ENCODE peak calls at places on chromosomes 7 and 10, in eight cellular contexts. P is NCI-H774; L is neuronal stem cell; G is frontal cortex; R is right lobe of liver; N is GM23248; W is GM23338; B is stimulated activated CD4-positive, alpha-beta T cell treated with anti-CD3 and anti-CD28 coated beads, Interleukin-4, amount 100 ng/mL, for 48 hours. J is an unnamed sample.

GRCh38 chr7:144063710-144064109 is 5.9 kb upstream of the OR2A25 start:
- DNase-seq in P (no peak), L (no peak), G (no peak), R (no peak), N (no peak), W (peak), B (no peak), J (no peak)

GRCh38 chr7:104584620-104585019 is 256.2 kb downstream of the LHFPL3 start:
- DNase-seq in P (no peak), L (no peak), G (no peak), R (no peak), N (peak), W (no peak), B (no peak), J (no peak)

GRCh38 chr10:73854310-73854709 is 20.0 kb downstream of the CAMK2G start:
- DNase-seq in P (no peak), L (no peak), G (no peak), R (peak), N (no peak), W (no peak), B (no peak), J (no peak)

GRCh38 chr7:151425670-151426075 is 14.3 kb downstream of the CRYGN start:
- DNase-seq in P (no peak), L (no peak), G (no peak), R (no peak), N (peak), W (no peak), B (no peak), J (peak)

GRCh38 chr10:62396864-62397263 is 22.7 kb downstream of the ZNF365 start:
- DNase-seq in P (no peak), L (no peak), G (no peak), R (no peak), N (no peak), W (no peak), B (no peak), J (no peak)

GRCh38 chr10:60495357-60495756 is 105.7 kb upstream of the ANK3 start:
- DNase-seq in P (no peak), L (peak), G (no peak), R (no peak), N (peak), W (no peak), B (no peak), J (no peak)

GRCh38 chr10:95988702-95989101 is 54.7 kb upstream of the CCNJ start:
- DNase-seq in P (no peak), L (no peak), G (no peak), R (no peak), N (no peak), W (no peak), B (no peak), J (no peak)

GRCh38 chr10:34101001-34101400 is 714.1 kb downstream of the PARD3 start:
- DNase-seq in P (no peak), L (no peak), G (no peak), R (no peak), N (no peak), W (no peak), B (no peak), J (no peak)

GRCh38 chr10:36424377-36424971 is 700.9 kb upstream of the ANKRD30A start:
- DNase-seq in P (no peak), L (no peak), G (no peak), R (no peak), N (no peak), W (no peak), B (no peak), J (no peak)

GRCh38 chr10:114075093-114075492 is 31.4 kb downstream of the ADRB1 start:
- DNase-seq in P (no peak), L (no peak), G (no peak), R (no peak), N (no peak), W (no peak), B (no peak), J (no peak)

GRCh38 chr7:70776627-70777101 is 355.3 kb upstream of the GALNT17 start:
- DNase-seq in P (no peak), L (no peak), G (peak), R (no peak), N (peak), W (no peak), B (no peak), J (no peak)

GRCh38 chr10:76318171-76318570 is 886.7 kb downstream of the LRMDA start:
- DNase-seq in P (no peak), L (no peak), G (no peak), R (no peak), N (no peak), W (no peak), B (no peak), J (no peak)

GRCh38 chr10:30529373-30529998 is 95.5 kb downstream of the MAP3K8 start:
- DNase-seq in P (no peak), L (no peak), G (no peak), R (peak), N (no peak), W (peak), B (peak), J (no peak)

GRCh38 chr7:146539836-146540235 is 423.2 kb downstream of the CNTNAP2 start:
- DNase-seq in P (no peak), L (no peak), G (no peak), R (no peak), N (no peak), W (no peak), B (no peak), J (no peak)

GRCh38 chr7:85130702-85131101 is 56.2 kb downstream of the SEMA3D start:
- DNase-seq in P (no peak), L (no peak), G (no peak), R (no peak), N (no peak), W (no peak), B (no peak), J (no peak)

GRCh38 chr7:21051865-21052264 is 265.2 kb upstream of the SP8 start:
- DNase-seq in P (no peak), L (no peak), G (no peak), R (no peak), N (no peak), W (no peak), B (no peak), J (no peak)

GRCh38 chr7:1667566-1668485 is 2.3 kb upstream of the ELFN1 start:
- DNase-seq in P (no peak), L (peak), G (peak), R (peak), N (no peak), W (peak), B (no peak), J (no peak)

GRCh38 chr7:143884978-143885559 is 16.9 kb downstream of the TCAF1 start:
- DNase-seq in P (no peak), L (peak), G (peak), R (peak), N (peak), W (peak), B (no peak), J (no peak)

GRCh38 chr10:131207176-131207575 is 104.3 kb downstream of the TCERG1L start:
- DNase-seq in P (no peak), L (no peak), G (no peak), R (no peak), N (no peak), W (no peak), B (no peak), J (no peak)

GRCh38 chr7:25382175-25382574 is 153.9 kb upstream of the NPVF start:
- DNase-seq in P (no peak), L (no peak), G (no peak), R (no peak), N (no peak), W (no peak), B (no peak), J (no peak)

GRCh38 chr10:95304463-95304862 is 13.7 kb upstream of the PDLIM1 start:
- DNase-seq in P (no peak), L (no peak), G (no peak), R (no peak), N (no peak), W (peak), B (no peak), J (no peak)

GRCh38 chr10:102795453-102796406 is 41.5 kb downstream of the CYP17A1 start:
- DNase-seq in P (no peak), L (no peak), G (no peak), R (no peak), N (no peak), W (no peak), B (no peak), J (no peak)

GRCh38 chr10:99754670-99755069 is 22.6 kb downstream of the CUTC start:
- DNase-seq in P (no peak), L (no peak), G (no peak), R (no peak), N (peak), W (no peak), B (no peak), J (no peak)

GRCh38 chr10:90785782-90786181 is 72.1 kb downstream of the HTR7 start:
- DNase-seq in P (no peak), L (no peak), G (no peak), R (no peak), N (no peak), W (peak), B (no peak), J (no peak)

GRCh38 chr7:99837649-99838361 is 10.0 kb downstream of the CYP3A43 start:
- DNase-seq in P (no peak), L (no peak), G (no peak), R (no peak), N (peak), W (no peak), B (no peak), J (no peak)

GRCh38 chr10:46234431-46235060 is 52.3 kb upstream of the ANTXRL start:
- DNase-seq in P (no peak), L (no peak), G (no peak), R (no peak), N (no peak), W (no peak), B (no peak), J (no peak)

GRCh38 chr10:50431791-50432190 is 180.5 kb upstream of the ASAH2 start:
- DNase-seq in P (no peak), L (no peak), G (no peak), R (no peak), N (peak), W (no peak), B (no peak), J (no peak)

GRCh38 chr7:101884671-101885596 is 67.5 kb downstream of the CUX1 start:
- DNase-seq in P (no peak), L (no peak), G (no peak), R (no peak), N (no peak), W (no peak), B (no peak), J (no peak)

GRCh38 chr7:16753102-16753931 is at the start of gene TSPAN13:
- DNase-seq in P (peak), L (peak), G (peak), R (peak), N (peak), W (peak), B (peak), J (no peak)

GRCh38 chr10:117461766-117462423 is 80.7 kb upstream of the EMX2 start:
- DNase-seq in P (no peak), L (no peak), G (no peak), R (no peak), N (peak), W (no peak), B (no peak), J (peak)

GRCh38 chr10:339038-339391 is 203.8 kb downstream of the ZMYND11 start:
- DNase-seq in P (no peak), L (no peak), G (no peak), R (no peak), N (peak), W (no peak), B (no peak), J (no peak)

J was measured in BJ.